ENCODE peak calls at places on chromosomes 2 and 18, in nine cellular contexts. Q is C1 segment of cervical spinal cord, Y is heart right ventricle, H is substantia nigra, J is nephron progenitor cell, R is RWPE1, M is IMR-90, Z is occipital lobe, S is left cardiac atrium. X is an unnamed sample.
A peak's percentile ranks its signal among the peaks of the same experiment; 100 is the strongest.

GRCh38 chr2:163191372-163191771 is 352.8 kb upstream of the KCNH7 start:
- DNase-seq in Q (no peak), M (peak; percentile 50), Z (no peak), R (peak; percentile 28), H (no peak), J (peak; percentile 18), S (no peak), Y (no peak), X (peak; percentile 74)

GRCh38 chr2:29033656-29034055 is 40.7 kb downstream of the PCARE start:
- DNase-seq in H (no peak), Y (no peak), S (no peak), M (no peak), R (no peak), Z (no peak), J (no peak), Q (no peak), X (no peak)

GRCh38 chr2:59875836-59876235 is 677.6 kb downstream of the BCL11A start:
- DNase-seq in Y (no peak), Z (no peak), M (no peak), R (no peak), J (no peak), H (no peak), Q (no peak), S (no peak), X (no peak)

GRCh38 chr2:181937473-181937872 is 45.9 kb downstream of the ITPRID2 start:
- DNase-seq in M (peak; percentile 61), R (no peak), Y (no peak), Z (no peak), Q (no peak), S (no peak), J (no peak), H (no peak), X (peak; percentile 34)

GRCh38 chr2:160651416-160652200 is 158.0 kb upstream of the RBMS1 start:
- DNase-seq in J (no peak), Y (no peak), R (no peak), H (no peak), S (no peak), Z (peak; percentile 50), Q (no peak), M (peak; percentile 47), X (peak; percentile 63)

GRCh38 chr2:29108225-29108624 is 7.0 kb upstream of the CLIP4 start:
- DNase-seq in R (peak; percentile 87), S (no peak), Q (peak; percentile 36), Y (no peak), J (no peak), H (peak; percentile 37), M (peak; percentile 97), Z (peak; percentile 3), X (no peak)

GRCh38 chr18:51128533-51128932 is 68.9 kb downstream of the MEX3C start:
- DNase-seq in S (no peak), J (no peak), Y (no peak), M (no peak), Q (no peak), H (no peak), R (no peak), Z (no peak), X (peak; percentile 44)

GRCh38 chr2:232502901-232503791 is 15.5 kb upstream of the ECEL1 start:
- DNase-seq in M (peak; percentile 45), R (peak; percentile 33), H (peak; percentile 39), J (peak; percentile 72), Q (peak; percentile 18), Z (peak; percentile 17), S (peak; percentile 66), Y (peak; percentile 29), X (peak; percentile 48)

GRCh38 chr2:181036848-181037603 is 56.6 kb downstream of the UBE2E3 start:
- DNase-seq in J (no peak), H (no peak), Y (no peak), S (no peak), M (peak; percentile 80), R (peak; percentile 28), Q (no peak), Z (no peak), X (peak; percentile 74)

GRCh38 chr2:163670929-163671328 is 64.9 kb downstream of the FIGN start:
- DNase-seq in S (no peak), R (no peak), H (no peak), J (no peak), M (no peak), Z (no peak), Y (no peak), Q (no peak), X (no peak)

GRCh38 chr2:151716721-151717120 is 17.6 kb downstream of the NEB start:
- DNase-seq in H (no peak), J (no peak), S (no peak), R (no peak), M (no peak), Q (no peak), Z (no peak), Y (no peak), X (no peak)

GRCh38 chr18:75165926-75166325 is 43.0 kb downstream of the PTGR3 start:
- DNase-seq in Q (no peak), M (no peak), Y (no peak), H (no peak), J (no peak), Z (no peak), R (no peak), S (no peak), X (no peak)

GRCh38 chr2:36287363-36288275 is 68.0 kb upstream of the CRIM1 start:
- DNase-seq in Y (no peak), H (no peak), Z (no peak), M (peak; percentile 86), S (no peak), J (no peak), R (no peak), Q (no peak), X (peak; percentile 16)

GRCh38 chr2:19409001-19409400 is 50.6 kb upstream of the OSR1 start:
- DNase-seq in Q (no peak), H (no peak), Z (no peak), Y (no peak), S (no peak), M (no peak), J (no peak), R (no peak), X (no peak)

GRCh38 chr2:62999905-63000304 is 50.7 kb upstream of the OTX1 start:
- DNase-seq in Y (peak; percentile 32), M (no peak), R (peak; percentile 81), Q (no peak), Z (no peak), J (no peak), S (peak; percentile 27), H (no peak), X (peak; percentile 42)

GRCh38 chr18:8029061-8029460 is 461.9 kb downstream of the PTPRM start:
- DNase-seq in M (no peak), H (no peak), S (no peak), Q (no peak), Y (no peak), Z (no peak), R (no peak), J (no peak), X (no peak)

GRCh38 chr2:109061736-109062557 is 67.1 kb upstream of the SH3RF3 start:
- DNase-seq in R (no peak), S (no peak), Z (no peak), J (no peak), Y (no peak), H (no peak), M (no peak), Q (no peak), X (no peak)

GRCh38 chr2:2191110-2191707 is 139.9 kb downstream of the MYT1L start:
- DNase-seq in Z (no peak), H (no peak), R (no peak), M (no peak), Y (no peak), J (no peak), Q (no peak), S (no peak), X (no peak)

GRCh38 chr2:182360012-182360662 is 66.7 kb downstream of the PDE1A start:
- DNase-seq in J (no peak), S (peak; percentile 64), H (no peak), Q (no peak), Y (peak; percentile 49), Z (no peak), M (peak; percentile 79), R (no peak), X (no peak)

GRCh38 chr2:241870611-241871537 is 1.3 kb downstream of the RTP5 start:
- DNase-seq in S (no peak), Q (no peak), H (no peak), R (no peak), Y (no peak), M (no peak), J (no peak), Z (no peak), X (no peak)

GRCh38 chr2:59232394-59233165 is 991.5 kb upstream of the FANCL start:
- DNase-seq in Q (no peak), R (no peak), J (no peak), M (no peak), H (no peak), Z (no peak), Y (no peak), S (no peak), X (no peak)

GRCh38 chr2:111919362-111919761 is 21.0 kb downstream of the MERTK start:
- DNase-seq in H (no peak), Y (no peak), S (no peak), Q (no peak), R (no peak), M (no peak), Z (no peak), J (no peak), X (no peak)

GRCh38 chr2:62340981-62341624 is 145.2 kb downstream of the B3GNT2 start:
- DNase-seq in Q (no peak), S (peak; percentile 38), J (peak; percentile 11), M (no peak), Z (no peak), H (no peak), Y (peak; percentile 46), R (no peak), X (peak; percentile 31)

GRCh38 chr2:226514895-226515294 is 284.7 kb downstream of the IRS1 start:
- DNase-seq in Q (no peak), R (peak; percentile 66), S (no peak), Z (no peak), J (no peak), M (peak; percentile 40), H (no peak), Y (no peak), X (no peak)

GRCh38 chr2:98730053-98730850 is 680 bp downstream of the MGAT4A start:
- DNase-seq in M (no peak), R (no peak), Z (peak; percentile 49), J (peak; percentile 65), S (peak; percentile 51), Y (peak; percentile 42), Q (peak; percentile 54), H (peak; percentile 39), X (peak; percentile 50)

GRCh38 chr2:169877406-169877805 is 50.2 kb downstream of the UBR3 start:
- DNase-seq in M (peak; percentile 33), Q (no peak), S (no peak), H (no peak), Z (no peak), J (no peak), Y (no peak), R (peak; percentile 7), X (peak; percentile 25)

GRCh38 chr2:205375453-205375852 is 306.8 kb upstream of the NRP2 start:
- DNase-seq in Q (no peak), S (no peak), J (no peak), M (no peak), Y (no peak), Z (no peak), R (no peak), H (no peak), X (no peak)

X was measured in cardiac muscle cell.